ENCODE peak calls at places on chromosomes 1 and 21, in seven cellular contexts. T, Z, A, H, J, K and R are unnamed samples.
A peak's percentile ranks its signal among the peaks of the same experiment; 100 is the strongest.

GRCh38 chr1:163170975-163171676 is 31.6 kb downstream of the RGS5 start:
- DNase-seq in Z (peak; percentile 80), H (no peak), A (peak; percentile 32), K (no peak), J (no peak), T (no peak), R (no peak)

GRCh38 chr1:183019860-183020259 is 3.4 kb upstream of the LAMC1 start:
- DNase-seq in T (no peak), J (no peak), Z (no peak), K (no peak), H (no peak), A (no peak), R (no peak)

GRCh38 chr1:160942926-160943325 is 11.7 kb downstream of the ITLN2 start:
- DNase-seq in J (no peak), H (no peak), Z (no peak), A (peak; percentile 41), K (no peak), T (no peak), R (no peak)

GRCh38 chr1:15226626-15227286 is 20.3 kb upstream of the FHAD1 start:
- DNase-seq in Z (no peak), J (no peak), T (no peak), H (no peak), A (no peak), K (no peak), R (no peak)

GRCh38 chr1:28104866-28105467 is 16.6 kb upstream of the EYA3 start:
- DNase-seq in A (no peak), T (peak; percentile 51), K (no peak), Z (peak; percentile 70), J (no peak), H (peak; percentile 54), R (peak; percentile 68)

GRCh38 chr1:168629466-168629865 is 53.1 kb downstream of the XCL1 start:
- DNase-seq in J (no peak), Z (no peak), T (no peak), A (no peak), K (no peak), H (no peak), R (no peak)

GRCh38 chr1:201840055-201840454 is 11.1 kb downstream of the IPO9 start:
- DNase-seq in K (no peak), Z (no peak), H (no peak), A (no peak), T (no peak), J (no peak), R (no peak)

GRCh38 chr1:87950369-87950768 is 621.7 kb downstream of the LMO4 start:
- DNase-seq in T (no peak), K (no peak), A (no peak), J (no peak), Z (no peak), H (no peak), R (no peak)

GRCh38 chr1:70497152-70497551 is 86.1 kb downstream of the CTH start:
- DNase-seq in J (no peak), H (no peak), Z (no peak), K (no peak), A (no peak), T (no peak), R (no peak)

GRCh38 chr1:114956570-114956969 is 73.1 kb upstream of the TSHB start:
- DNase-seq in A (peak; percentile 43), J (no peak), T (no peak), H (no peak), K (no peak), Z (peak; percentile 17), R (no peak)

GRCh38 chr21:24045775-24046215 is 1561.5 kb downstream of the MRPL39 start:
- DNase-seq in H (peak; percentile 47), J (peak; percentile 94), A (peak; percentile 33), T (peak; percentile 96), Z (peak; percentile 6), K (peak; percentile 68), R (peak; percentile 97)

GRCh38 chr1:54371038-54371935 is 34.9 kb downstream of the SSBP3 start:
- DNase-seq in H (no peak), J (no peak), Z (no peak), A (no peak), T (peak; percentile 66), K (no peak), R (no peak)

GRCh38 chr1:181099152-181100014 is 10.9 kb downstream of the IER5 start:
- DNase-seq in K (no peak), Z (peak; percentile 93), H (no peak), A (peak; percentile 25), T (no peak), J (no peak), R (no peak)

GRCh38 chr1:19198820-19199219 is 11.2 kb downstream of the UBR4 start:
- DNase-seq in A (no peak), Z (no peak), H (no peak), T (no peak), K (no peak), J (no peak), R (no peak)

GRCh38 chr1:67465371-67465770 is 35.2 kb upstream of the SERBP1 start:
- DNase-seq in H (no peak), K (no peak), A (no peak), Z (no peak), T (no peak), J (no peak), R (no peak)

GRCh38 chr1:151156515-151156819 is at the start of gene TNFAIP8L2:
- DNase-seq in K (peak; percentile 44), J (no peak), T (peak; percentile 54), A (peak; percentile 71), Z (no peak), H (peak; percentile 87), R (no peak)
- H3K4me3 ChIP-seq in K (peak within 1 kb of the TSS; percentile 39), J (no peak within 1 kb of the TSS), T (no peak within 1 kb of the TSS), A (no peak within 1 kb of the TSS), Z (no peak within 1 kb of the TSS), H (peak within 1 kb of the TSS; percentile 61), R (peak within 1 kb of the TSS; percentile 29)

DNA sequence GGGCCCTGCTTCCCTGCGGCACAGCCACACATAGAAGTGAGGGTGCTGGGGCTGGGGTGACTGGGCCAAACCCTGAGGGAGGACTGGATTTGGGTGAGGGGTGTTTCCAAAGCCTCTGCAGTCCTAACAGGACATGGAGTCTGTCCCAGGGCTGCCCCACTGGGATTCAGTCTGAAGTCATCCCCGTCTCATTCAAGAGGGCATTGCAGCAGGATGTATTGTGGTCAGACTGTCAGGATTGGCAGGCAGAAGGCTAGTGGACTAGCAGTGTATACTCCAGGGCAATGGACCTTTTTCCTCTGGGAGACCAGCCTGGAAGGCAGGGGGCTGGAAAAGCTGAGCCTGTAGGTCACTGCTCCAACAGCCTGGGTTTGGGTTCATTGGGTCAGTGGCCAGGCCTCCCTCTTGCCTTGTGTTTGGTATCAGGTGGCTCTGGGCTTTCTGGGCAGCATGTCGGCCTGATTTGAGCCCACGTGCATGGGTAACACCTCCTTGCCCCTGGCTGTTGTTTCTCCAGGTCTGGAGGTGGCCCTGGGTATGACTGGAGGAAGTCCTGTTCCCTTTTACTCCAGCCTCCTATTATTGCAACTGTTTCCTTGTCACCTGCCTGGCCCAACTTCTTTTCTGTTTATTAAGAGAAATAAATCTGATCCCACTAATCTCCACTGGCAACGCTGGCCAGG is 41.0 kb upstream of the SYNC start:
- DNase-seq in T (no peak), J (no peak), K (no peak), H (no peak), A (peak; percentile 57), Z (no peak), R (no peak)
- H3K27ac ChIP-seq in T (peak overlapping the region; percentile 76), J (no peak overlapping the region), K (peak overlapping the region; percentile 86), H (peak overlapping the region; percentile 89), A (peak overlapping the region; percentile 74), Z (no peak overlapping the region), R (no peak overlapping the region)

GRCh38 chr1:234212764-234213406 is 160.4 kb upstream of the COA6 start:
- DNase-seq in Z (peak; percentile 93), T (no peak), A (peak; percentile 86), K (no peak), J (no peak), H (no peak), R (peak; percentile 51)

GRCh38 chr1:234216116-234216703 is 157.0 kb upstream of the COA6 start:
- DNase-seq in T (no peak), K (no peak), H (no peak), J (no peak), Z (no peak), A (no peak), R (no peak)

GRCh38 chr1:234214911-234215892 is 158.1 kb upstream of the COA6 start:
- DNase-seq in J (no peak), Z (no peak), H (peak; percentile 60), T (no peak), A (no peak), K (no peak), R (no peak)

GRCh38 chr1:234214129-234214910 is 158.9 kb upstream of the COA6 start:
- DNase-seq in K (no peak), A (peak; percentile 74), J (no peak), H (peak; percentile 78), T (no peak), Z (peak; percentile 58), R (peak; percentile 69)

DNA sequence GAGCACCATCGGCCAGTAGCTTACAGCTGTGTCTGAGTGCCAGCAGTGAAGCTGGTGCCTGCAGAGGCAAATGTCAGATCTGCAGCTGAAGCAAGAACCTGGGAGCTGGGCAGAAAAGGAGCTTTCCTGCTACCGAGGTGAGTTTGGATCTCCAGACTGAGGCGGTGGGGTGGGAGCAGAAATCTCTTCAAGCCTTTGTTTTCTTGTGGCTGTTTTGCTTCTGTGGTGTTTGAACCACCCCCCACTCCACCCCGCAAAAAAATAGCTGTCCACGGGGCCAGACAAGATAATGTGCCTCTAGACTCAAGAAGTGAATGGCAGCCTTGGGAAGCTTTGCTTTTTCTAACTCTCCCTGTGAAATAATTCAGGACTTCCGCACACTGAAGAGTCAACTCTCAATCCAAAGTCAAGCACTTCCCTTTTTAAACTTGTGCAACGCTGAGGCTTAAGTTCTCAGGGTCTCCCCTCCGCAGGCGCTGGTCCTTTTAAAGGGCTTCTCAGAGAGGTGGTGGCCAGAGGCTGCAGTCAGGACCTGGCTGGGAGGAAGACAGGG is 159.6 kb upstream of the COA6 start:
- DNase-seq in J (no peak), Z (no peak), A (no peak), K (no peak), H (no peak), T (no peak), R (no peak)
- H3K4me3 ChIP-seq in J (no peak overlapping the region), Z (peak overlapping the region; percentile 83), A (peak overlapping the region; percentile 48), K (peak overlapping the region; percentile 41), H (peak overlapping the region; percentile 56), T (no peak overlapping the region), R (peak overlapping the region; percentile 70)

GRCh38 chr1:204549313-204549712 is 33.1 kb downstream of the MDM4 start:
- DNase-seq in K (no peak), T (no peak), H (no peak), Z (no peak), A (no peak), J (no peak), R (no peak)

GRCh38 chr1:204544321-204544720 is 28.1 kb downstream of the MDM4 start:
- DNase-seq in T (no peak), Z (no peak), A (no peak), K (no peak), H (no peak), J (no peak), R (no peak)

GRCh38 chr1:204545202-204545601 is 29.0 kb downstream of the MDM4 start:
- DNase-seq in A (no peak), K (no peak), J (no peak), H (no peak), T (no peak), Z (no peak), R (no peak)

GRCh38 chr1:204550926-204551325 is 34.7 kb downstream of the MDM4 start:
- DNase-seq in K (no peak), Z (no peak), T (no peak), J (no peak), H (no peak), A (no peak), R (no peak)

DNA sequence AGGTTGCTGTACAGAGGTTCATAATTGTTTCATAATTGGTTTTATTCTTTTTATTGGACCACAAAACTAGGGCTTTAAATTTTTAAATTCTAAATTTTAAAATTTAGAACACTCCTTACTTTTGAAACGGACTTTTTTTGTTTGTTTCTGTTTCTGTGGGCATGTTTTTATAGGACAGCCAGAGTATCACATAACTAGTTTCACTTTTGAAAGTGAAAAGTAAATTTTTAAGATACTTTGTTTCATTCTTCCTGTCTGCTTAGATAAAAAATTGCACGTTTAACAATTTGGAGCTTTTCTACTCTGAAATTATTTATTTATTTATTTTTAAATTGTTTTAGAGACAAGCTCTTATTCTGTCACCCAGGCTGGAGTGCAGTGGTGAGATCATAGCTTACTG is 29.7 kb downstream of the MDM4 start:
- DNase-seq in T (no peak), K (no peak), J (no peak), H (no peak), A (no peak), Z (no peak), R (no peak)
- H3K27ac ChIP-seq in T (no peak overlapping the region), K (no peak overlapping the region), J (no peak overlapping the region), H (peak overlapping the region; percentile 46), A (no peak overlapping the region), Z (no peak overlapping the region), R (no peak overlapping the region)